ENCODE peak calls at places on chromosomes 3 and 15, in six cellular contexts. Y is left ventricle myocardium inferior, B is ovary, R is OCI-LY7, G is cardiac muscle cell, U is RWPE2. C is an unnamed sample.
A peak's percentile ranks its signal among the peaks of the same experiment; 100 is the strongest.

GRCh38 chr15:43204016-43204901 is 16.6 kb downstream of the EPB42 start:
- DNase-seq in Y (peak; percentile 36), U (no peak), G (peak; percentile 63), B (no peak), R (peak; percentile 62), C (peak; percentile 78)

GRCh38 chr3:194058189-194058571 is 77.8 kb upstream of the HES1 start:
- DNase-seq in R (peak; percentile 67), Y (peak; percentile 63), G (peak; percentile 64), U (no peak), B (peak; percentile 75), C (peak; percentile 57)

GRCh38 chr15:28103402-28103801 is 4.3 kb upstream of the OCA2 start:
- DNase-seq in Y (no peak), B (no peak), R (no peak), G (no peak), U (peak; percentile 48), C (no peak)

GRCh38 chr15:45635191-45635638 is 386 bp downstream of the SQOR start:
- DNase-seq in B (peak; percentile 52), Y (peak; percentile 69), R (peak; percentile 27), U (peak; percentile 83), G (no peak), C (peak; percentile 77)

GRCh38 chr3:71488882-71489281 is 94.6 kb downstream of the FOXP1 start:
- DNase-seq in B (no peak), G (no peak), R (no peak), U (no peak), Y (no peak), C (no peak)

GRCh38 chr3:194184265-194184751 is 48.4 kb downstream of the HES1 start:
- DNase-seq in G (no peak), U (no peak), B (no peak), R (no peak), Y (no peak), C (no peak)

GRCh38 chr3:108090066-108090700 is 648 bp downstream of the CD47 start:
- DNase-seq in B (peak; percentile 50), U (no peak), G (peak; percentile 55), R (peak; percentile 54), Y (peak; percentile 25), C (peak; percentile 25)

GRCh38 chr3:114903213-114903612 is 243.9 kb downstream of the ZBTB20 start:
- DNase-seq in Y (no peak), B (no peak), U (no peak), G (no peak), R (no peak), C (no peak)

GRCh38 chr3:197407053-197407452 is 108.6 kb upstream of the DLG1 start:
- DNase-seq in Y (no peak), G (no peak), B (no peak), U (no peak), R (no peak), C (no peak)

GRCh38 chr3:124364230-124365022 is 365.8 kb upstream of the UMPS start:
- DNase-seq in Y (no peak), G (peak; percentile 33), U (no peak), R (no peak), B (no peak), C (no peak)

GRCh38 chr3:97817965-97818364 is 3.8 kb upstream of the CRYBG3 start:
- DNase-seq in U (no peak), G (no peak), Y (no peak), B (no peak), R (no peak), C (no peak)

GRCh38 chr15:49492151-49492550 is 69.1 kb downstream of the FGF7 start:
- DNase-seq in G (no peak), U (no peak), Y (no peak), B (no peak), R (no peak), C (no peak)

GRCh38 chr3:184237772-184238171 is 8.4 kb downstream of the VWA5B2 start:
- DNase-seq in Y (no peak), B (no peak), R (peak; percentile 20), G (no peak), U (no peak), C (no peak)

GRCh38 chr3:17634964-17635363 is 107.5 kb downstream of the TBC1D5 start:
- DNase-seq in R (no peak), Y (no peak), B (no peak), G (no peak), U (no peak), C (no peak)

GRCh38 chr3:87196879-87197278 is 30.2 kb upstream of the CHMP2B start:
- DNase-seq in U (no peak), R (no peak), G (no peak), Y (no peak), B (no peak), C (no peak)

GRCh38 chr3:133448478-133449122 is 48.7 kb downstream of the BFSP2 start:
- DNase-seq in Y (no peak), B (no peak), U (no peak), G (no peak), R (peak; percentile 84), C (no peak)

GRCh38 chr15:95930659-95931375 is 399.7 kb upstream of the NR2F2 start:
- DNase-seq in B (peak; percentile 62), Y (no peak), U (no peak), R (no peak), G (peak; percentile 27), C (no peak)

GRCh38 chr3:130712718-130713423 is 33.8 kb downstream of the PIK3R4 start:
- DNase-seq in Y (no peak), G (no peak), R (no peak), U (no peak), B (no peak), C (no peak)

GRCh38 chr3:58215317-58216025 is 4.7 kb upstream of the DNASE1L3 start:
- DNase-seq in R (no peak), G (no peak), Y (no peak), B (no peak), U (no peak), C (no peak)

GRCh38 chr3:141575879-141576743 is 89.3 kb downstream of the RASA2 start:
- DNase-seq in G (peak; percentile 48), U (no peak), R (peak; percentile 37), B (no peak), Y (no peak), C (no peak)

GRCh38 chr3:126543457-126544090 is 15.2 kb downstream of the C3orf22 start:
- DNase-seq in B (no peak), Y (no peak), R (no peak), G (no peak), U (peak; percentile 36), C (no peak)

GRCh38 chr15:34366271-34367043 is 539 bp downstream of the LPCAT4 start:
- DNase-seq in Y (peak; percentile 70), G (peak; percentile 67), B (peak; percentile 82), R (peak; percentile 66), U (peak; percentile 95), C (peak; percentile 52)

GRCh38 chr15:74773731-74774252 is 8.1 kb upstream of the CSK start:
- DNase-seq in U (no peak), B (no peak), G (peak; percentile 19), R (no peak), Y (no peak), C (no peak)

DNA sequence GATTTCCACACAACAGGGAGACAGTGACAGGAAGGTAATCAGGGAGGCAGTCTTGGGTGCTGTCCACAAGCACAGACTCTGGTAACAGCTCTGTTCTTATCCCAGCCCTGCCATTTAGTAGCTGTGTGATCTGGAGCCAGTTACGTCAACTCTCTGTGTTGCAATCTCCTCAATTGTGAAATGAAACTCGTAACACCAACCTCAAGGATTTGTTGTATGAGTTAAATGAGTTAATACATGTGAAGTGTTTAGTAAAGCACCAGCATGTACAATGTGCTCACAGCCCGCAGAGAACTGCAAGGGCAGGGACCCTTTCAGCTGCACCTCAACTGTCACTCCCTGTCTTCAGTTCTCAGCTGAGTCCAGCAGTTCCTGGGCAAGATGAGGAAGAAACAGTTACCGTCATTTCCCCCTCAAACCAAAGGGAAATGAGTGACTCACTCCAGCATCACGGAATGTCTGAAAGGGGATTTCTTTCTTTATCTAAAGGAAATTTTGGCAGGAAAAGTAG is 39.8 kb upstream of the MB21D2 start:
- DNase-seq in U (no peak), G (peak; percentile 99), B (no peak), R (no peak), Y (peak; percentile 25), C (peak; percentile 55)
- H3K4me1 ChIP-seq in U (peaks cover 17% of the 10 kb centered on the region), G (no peaks in the 10 kb centered on the region), B (no peaks in the 10 kb centered on the region), R (no peaks in the 10 kb centered on the region), Y (peaks cover 19% of the 10 kb centered on the region), C (peaks cover 11% of the 10 kb centered on the region)

GRCh38 chr3:158747417-158747816 is 15.2 kb upstream of the RARRES1 start:
- DNase-seq in R (no peak), U (no peak), Y (no peak), B (no peak), G (no peak), C (no peak)

GRCh38 chr3:158749526-158749925 is 17.3 kb upstream of the RARRES1 start:
- DNase-seq in U (no peak), R (no peak), G (no peak), B (no peak), Y (no peak), C (no peak)

GRCh38 chr3:158751316-158751715 is 19.1 kb upstream of the RARRES1 start:
- DNase-seq in U (no peak), B (no peak), R (no peak), Y (no peak), G (no peak), C (no peak)

GRCh38 chr3:158748237-158748828 is 16.1 kb upstream of the RARRES1 start:
- DNase-seq in R (no peak), Y (peak; percentile 33), G (peak; percentile 63), U (no peak), B (no peak), C (peak; percentile 45)

GRCh38 chr3:158749977-158750376 is 17.7 kb upstream of the RARRES1 start:
- DNase-seq in Y (no peak), U (no peak), B (no peak), G (no peak), R (no peak), C (no peak)
- H3K4me1 ChIP-seq in Y (no peaks in the 10 kb centered on the region), U (no peaks in the 10 kb centered on the region), B (no peaks in the 10 kb centered on the region), G (no peaks in the 10 kb centered on the region), R (no peaks in the 10 kb centered on the region), C (no peaks in the 10 kb centered on the region)

GRCh38 chr3:156551261-156551660 is 3.7 kb downstream of the SSR3 start:
- DNase-seq in R (no peak), B (no peak), Y (no peak), G (peak; percentile 22), U (no peak), C (no peak)

GRCh38 chr3:156554515-156554841 is 439 bp downstream of the SSR3 start:
- DNase-seq in R (no peak), B (no peak), Y (no peak), U (no peak), G (no peak), C (no peak)

GRCh38 chr3:156551746-156552145 is 3.2 kb downstream of the SSR3 start:
- DNase-seq in U (no peak), Y (no peak), B (no peak), R (no peak), G (peak; percentile 77), C (no peak)

GRCh38 chr3:156553705-156554356 is 1.1 kb downstream of the SSR3 start:
- DNase-seq in Y (no peak), U (no peak), R (peak; percentile 24), B (no peak), G (peak; percentile 79), C (no peak)

GRCh38 chr3:156552973-156553372 is 1.9 kb downstream of the SSR3 start:
- DNase-seq in Y (no peak), U (no peak), B (no peak), G (no peak), R (no peak), C (no peak)
- H3K4me1 ChIP-seq in Y (peaks cover 77% of the 10 kb centered on the region), U (peaks cover 59% of the 10 kb centered on the region), B (peaks cover 12% of the 10 kb centered on the region), G (peaks cover 46% of the 10 kb centered on the region), R (peaks cover 11% of the 10 kb centered on the region), C (peaks cover 55% of the 10 kb centered on the region)

DNA sequence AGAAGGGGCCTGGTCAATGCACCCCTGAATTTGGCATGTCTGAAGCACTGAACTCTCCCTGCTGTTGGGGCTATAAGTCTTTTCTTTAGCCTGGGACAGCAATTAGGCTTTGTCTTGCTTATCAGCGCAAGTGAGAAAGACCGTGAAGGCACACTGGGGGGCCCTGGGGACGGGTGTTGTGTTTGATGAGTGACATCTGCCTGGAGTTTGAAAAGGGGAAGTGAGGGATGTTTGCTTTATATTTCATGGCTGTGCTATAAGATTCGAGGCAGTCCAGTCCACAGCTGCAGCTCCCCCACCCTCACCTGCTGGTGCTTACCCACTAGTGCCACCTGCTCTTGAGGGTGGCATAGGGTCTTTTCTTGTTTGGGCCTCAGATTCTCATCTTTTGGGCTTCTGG is 44.8 kb downstream of the CEMIP start:
- DNase-seq in U (peak; percentile 35), B (no peak), G (no peak), R (peak; percentile 51), Y (no peak), C (no peak)
- H3K4me1 ChIP-seq in U (no peaks in the 10 kb centered on the region), B (no peaks in the 10 kb centered on the region), G (no peaks in the 10 kb centered on the region), R (no peaks in the 10 kb centered on the region), Y (peaks cover 13% of the 10 kb centered on the region), C (no peaks in the 10 kb centered on the region)